ENCODE peak calls at places on chromosome 5, in eight cellular contexts. O, J, T, D, V, N, G and A are unnamed samples.

GRCh38 chr5:150508021-150508640 is at the start of gene NDST1:
- DNase-seq in V (no peak), G (no peak), T (no peak), D (no peak), N (no peak), O (no peak), J (no peak), A (no peak)

GRCh38 chr5:3596261-3596825 is 711 bp downstream of the IRX1 start:
- DNase-seq in O (peak; percentile 19), T (no peak), J (no peak), D (no peak), G (peak; percentile 28), N (peak; percentile 62), V (no peak), A (peak; percentile 55)

GRCh38 chr5:77390795-77391194 is 101.3 kb downstream of the WDR41 start:
- DNase-seq in G (no peak), D (no peak), O (peak; percentile 59), J (peak; percentile 69), T (no peak), V (no peak), N (no peak), A (no peak)

GRCh38 chr5:54753034-54753433 is 232.4 kb downstream of the ESM1 start:
- DNase-seq in T (no peak), J (peak; percentile 59), G (no peak), V (no peak), D (peak; percentile 78), N (peak; percentile 45), O (peak; percentile 65), A (no peak)

GRCh38 chr5:112366987-112367386 is 52.1 kb downstream of the EPB41L4A start:
- DNase-seq in D (peak; percentile 33), G (peak; percentile 27), V (no peak), J (peak; percentile 2), O (no peak), T (no peak), N (peak; percentile 56), A (no peak)

GRCh38 chr5:168362097-168362885 is 70.8 kb downstream of the WWC1 start:
- DNase-seq in D (no peak), T (no peak), N (no peak), J (no peak), V (no peak), G (no peak), O (no peak), A (no peak)

GRCh38 chr5:173670130-173670591 is 53.7 kb upstream of the BOD1 start:
- DNase-seq in T (no peak), O (peak; percentile 29), N (no peak), J (peak; percentile 49), D (no peak), G (no peak), V (no peak), A (no peak)

GRCh38 chr5:68216737-68217231 is 1.2 kb downstream of the PIK3R1 start:
- DNase-seq in N (peak; percentile 32), V (no peak), G (peak; percentile 30), D (no peak), J (peak; percentile 37), O (peak; percentile 43), T (no peak), A (no peak)

GRCh38 chr5:81234299-81234698 is 1.2 kb downstream of the CKMT2 start:
- DNase-seq in O (no peak), D (no peak), V (no peak), T (no peak), N (no peak), G (no peak), J (no peak), A (no peak)

GRCh38 chr5:14665949-14666741 is 1.6 kb downstream of the OTULIN start:
- DNase-seq in G (peak; percentile 39), J (no peak), D (peak; percentile 85), N (peak; percentile 64), T (no peak), V (no peak), O (no peak), A (peak; percentile 40)

GRCh38 chr5:472076-472655 is 29.2 kb downstream of the EXOC3 start:
- DNase-seq in J (peak; percentile 14), V (peak; percentile 67), D (peak; percentile 26), O (no peak), T (no peak), G (peak; percentile 71), N (peak; percentile 24), A (peak; percentile 19)

GRCh38 chr5:25573691-25574090 is 928.9 kb upstream of the CDH10 start:
- DNase-seq in O (no peak), J (no peak), T (no peak), G (no peak), N (no peak), D (no peak), V (no peak), A (no peak)

GRCh38 chr5:74109344-74109743 is 483.3 kb downstream of the ARHGEF28 start:
- DNase-seq in J (no peak), G (no peak), V (no peak), O (no peak), D (no peak), N (no peak), T (no peak), A (no peak)

GRCh38 chr5:148843510-148844318 is 17.3 kb downstream of the ADRB2 start:
- DNase-seq in O (peak; percentile 36), J (peak; percentile 19), G (no peak), D (no peak), T (no peak), N (peak; percentile 36), V (no peak), A (no peak)

GRCh38 chr5:16160706-16161105 is 18.9 kb downstream of the MARCHF11 start:
- DNase-seq in J (peak; percentile 79), T (no peak), V (peak; percentile 35), G (no peak), D (peak; percentile 62), O (peak; percentile 50), N (peak; percentile 78), A (no peak)

GRCh38 chr5:151547364-151547763 is 43.8 kb downstream of the FAT2 start:
- DNase-seq in J (no peak), D (no peak), G (no peak), V (no peak), N (no peak), O (no peak), T (no peak), A (no peak)

GRCh38 chr5:86862093-86862492 is 244.4 kb downstream of the COX7C start:
- DNase-seq in D (no peak), J (no peak), T (no peak), G (no peak), N (no peak), O (no peak), V (no peak), A (no peak)

GRCh38 chr5:134188092-134188491 is 11.3 kb upstream of the SKP1 start:
- DNase-seq in J (no peak), O (no peak), N (no peak), V (no peak), G (no peak), T (no peak), D (no peak), A (no peak)

GRCh38 chr5:112548246-112548982 is 129.3 kb upstream of the EPB41L4A start:
- DNase-seq in G (no peak), D (peak; percentile 14), T (no peak), V (no peak), N (peak; percentile 48), O (peak; percentile 89), J (peak; percentile 71), A (no peak)

GRCh38 chr5:55338810-55339243 is 31.0 kb downstream of the MTREX start:
- DNase-seq in J (peak; percentile 42), G (no peak), O (no peak), T (no peak), D (peak; percentile 61), N (no peak), V (no peak), A (no peak)

GRCh38 chr5:26553079-26553478 is 485.3 kb downstream of the CDH9 start:
- DNase-seq in T (no peak), V (peak; percentile 52), O (peak; percentile 89), D (no peak), J (no peak), N (peak; percentile 56), G (no peak), A (peak; percentile 36)

GRCh38 chr5:129852747-129853352 is 51.4 kb upstream of the CHSY3 start:
- DNase-seq in N (peak; percentile 77), G (peak; percentile 46), D (peak; percentile 73), V (peak; percentile 58), O (peak; percentile 67), J (peak; percentile 77), T (peak; percentile 71), A (peak; percentile 92)

DNA sequence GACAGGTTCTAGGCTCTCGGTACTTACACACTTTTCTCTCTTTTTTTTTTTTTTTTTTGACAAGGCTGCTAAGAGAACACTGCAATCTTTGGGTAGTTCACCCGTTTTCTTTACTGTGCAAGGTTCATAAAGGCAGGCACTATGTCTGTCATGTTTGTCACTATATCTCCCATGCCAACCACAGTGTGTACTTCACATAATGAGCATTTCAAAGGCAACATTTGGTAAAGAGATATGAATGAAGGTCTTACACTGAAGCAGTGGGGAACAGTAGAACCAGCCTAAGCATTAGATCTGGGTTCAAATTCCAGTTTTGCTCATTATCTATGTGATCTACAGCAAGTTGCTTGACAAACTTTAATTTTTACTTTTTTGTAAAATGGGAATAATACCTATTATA is 1.5 kb upstream of the HMGCR start:
- DNase-seq in O (no peak), T (no peak), V (no peak), G (no peak), D (no peak), J (no peak), N (no peak), A (no peak)
- TF ChIP-seq CTCF in O (no peak), T (no peak), V (no peak), G (no peak), D (no peak), J (no peak), N (no peak), A (no peak)

GRCh38 chr5:103942587-103943186 is 380.1 kb upstream of the NUDT12 start:
- DNase-seq in T (no peak), D (no peak), G (peak; percentile 17), N (no peak), O (no peak), J (no peak), V (no peak), A (no peak)
- TF ChIP-seq CTCF in T (no peak), D (no peak), G (peak; percentile 51), N (peak; percentile 4), O (no peak), J (no peak), V (no peak), A (no peak)

GRCh38 chr5:94832685-94833084 is 214.2 kb downstream of the SLF1 start:
- DNase-seq in D (no peak), V (no peak), G (no peak), N (no peak), J (no peak), T (no peak), O (no peak), A (no peak)

GRCh38 chr5:94830520-94830919 is 212.1 kb downstream of the SLF1 start:
- DNase-seq in J (peak; percentile 55), G (peak; percentile 11), N (peak; percentile 41), T (no peak), V (no peak), O (no peak), D (peak; percentile 14), A (no peak)
- TF ChIP-seq CTCF in J (peak; percentile 49), G (peak; percentile 55), N (peak; percentile 55), T (peak; percentile 30), V (peak; percentile 58), O (peak; percentile 43), D (peak; percentile 37), A (peak; percentile 35)

DNA sequence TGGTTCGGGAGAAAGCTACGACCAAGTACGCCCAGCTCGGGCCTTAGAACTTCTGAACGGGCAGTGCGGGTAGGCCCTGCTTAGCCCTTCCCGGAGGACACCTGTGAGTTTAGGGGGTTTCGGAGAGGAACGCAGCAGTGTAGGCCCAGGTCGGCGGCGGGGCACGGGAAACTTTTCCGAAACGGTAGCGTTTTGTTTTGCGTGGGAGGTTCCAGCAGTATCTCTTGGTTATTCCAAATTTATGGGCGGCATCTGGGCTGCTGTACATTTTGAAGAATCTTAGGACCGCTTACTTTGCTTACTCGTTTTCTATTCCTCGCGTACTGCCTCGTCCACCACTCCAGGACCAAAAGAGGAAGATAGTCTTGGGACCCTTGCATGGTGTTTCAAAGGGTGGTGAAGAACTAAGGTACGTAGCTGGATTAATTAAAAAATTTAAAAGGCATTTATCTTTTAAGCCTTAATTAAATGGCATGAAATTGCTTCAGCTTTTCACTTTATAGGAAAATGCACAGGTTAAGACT is 488 bp downstream of the TENT2 start:
- DNase-seq in D (no peak), T (no peak), N (no peak), G (no peak), J (no peak), O (no peak), V (no peak), A (no peak)
- TF ChIP-seq CTCF in D (no peak), T (no peak), N (no peak), G (no peak), J (no peak), O (no peak), V (no peak), A (no peak)